ENCODE peak calls at places on chromosomes 11 and 22, in five cellular contexts. One of them, this sample, is unnamed.

GRCh38 chr11:75527938-75528845 is 2.5 kb upstream of the GDPD5 start:
- DNase-seq in uterus: no peak
- DNase-seq in testis: no peak
- DNase-seq in thoracic aorta: no peak
- DNase-seq in HepG2: no peak
- DNase-seq in this sample: no peak

GRCh38 chr11:126647735-126648134 is 292.2 kb downstream of the ST3GAL4 start:
- DNase-seq in uterus: no peak
- DNase-seq in testis: no peak
- DNase-seq in thoracic aorta: no peak
- DNase-seq in HepG2: no peak
- DNase-seq in this sample: no peak

GRCh38 chr22:40624770-40625169 is 11.7 kb downstream of the MRTFA start:
- DNase-seq in uterus: no peak
- DNase-seq in testis: no peak
- DNase-seq in thoracic aorta: no peak
- DNase-seq in HepG2: no peak
- DNase-seq in this sample: no peak

GRCh38 chr11:129853508-129854228 is 38.0 kb downstream of the TMEM45B start:
- DNase-seq in uterus: no peak
- DNase-seq in testis: peak; percentile 24
- DNase-seq in thoracic aorta: no peak
- DNase-seq in HepG2: peak; percentile 85
- DNase-seq in this sample: peak; percentile 89

GRCh38 chr11:116072776-116073175 is 568.6 kb upstream of the CADM1 start:
- DNase-seq in uterus: no peak
- DNase-seq in testis: peak; percentile 32
- DNase-seq in thoracic aorta: no peak
- DNase-seq in HepG2: no peak
- DNase-seq in this sample: no peak

GRCh38 chr11:95711162-95711944 is 78.2 kb downstream of the FAM76B start:
- DNase-seq in uterus: no peak
- DNase-seq in testis: peak; percentile 55
- DNase-seq in thoracic aorta: no peak
- DNase-seq in HepG2: no peak
- DNase-seq in this sample: no peak

GRCh38 chr11:78228467-78228866 is 39.7 kb downstream of the USP35 start:
- DNase-seq in uterus: no peak
- DNase-seq in testis: no peak
- DNase-seq in thoracic aorta: no peak
- DNase-seq in HepG2: peak; percentile 65
- DNase-seq in this sample: no peak

GRCh38 chr11:120715239-120715638 is 203.7 kb downstream of the GRIK4 start:
- DNase-seq in uterus: no peak
- DNase-seq in testis: no peak
- DNase-seq in thoracic aorta: no peak
- DNase-seq in HepG2: peak; percentile 15
- DNase-seq in this sample: no peak

GRCh38 chr11:41377709-41378394 is 81.6 kb downstream of the LRRC4C start:
- DNase-seq in uterus: no peak
- DNase-seq in testis: no peak
- DNase-seq in thoracic aorta: no peak
- DNase-seq in HepG2: no peak
- DNase-seq in this sample: no peak

GRCh38 chr11:46912526-46913150 is 5.7 kb downstream of the LRP4 start:
- DNase-seq in uterus: no peak
- DNase-seq in testis: no peak
- DNase-seq in thoracic aorta: no peak
- DNase-seq in HepG2: no peak
- DNase-seq in this sample: no peak

GRCh38 chr11:34674038-34674437 is 53.1 kb downstream of the EHF start:
- DNase-seq in uterus: no peak
- DNase-seq in testis: no peak
- DNase-seq in thoracic aorta: no peak
- DNase-seq in HepG2: no peak
- DNase-seq in this sample: no peak

GRCh38 chr11:12529041-12529440 is 145.2 kb upstream of the TEAD1 start:
- DNase-seq in uterus: no peak
- DNase-seq in testis: no peak
- DNase-seq in thoracic aorta: no peak
- DNase-seq in HepG2: no peak
- DNase-seq in this sample: no peak

GRCh38 chr22:44046485-44047141 is 22.5 kb downstream of the PARVB start:
- DNase-seq in uterus: no peak
- DNase-seq in testis: peak; percentile 58
- DNase-seq in thoracic aorta: no peak
- DNase-seq in HepG2: no peak
- DNase-seq in this sample: no peak

GRCh38 chr11:13033760-13034533 is 24.8 kb downstream of the RASSF10 start:
- DNase-seq in uterus: no peak
- DNase-seq in testis: no peak
- DNase-seq in thoracic aorta: no peak
- DNase-seq in HepG2: no peak
- DNase-seq in this sample: no peak

GRCh38 chr11:34869425-34869824 is 46.8 kb downstream of the APIP start:
- DNase-seq in uterus: no peak
- DNase-seq in testis: no peak
- DNase-seq in thoracic aorta: no peak
- DNase-seq in HepG2: peak; percentile 18
- DNase-seq in this sample: no peak

GRCh38 chr11:84381666-84382065 is 1095.5 kb upstream of the CCDC90B start:
- DNase-seq in uterus: no peak
- DNase-seq in testis: no peak
- DNase-seq in thoracic aorta: no peak
- DNase-seq in HepG2: no peak
- DNase-seq in this sample: no peak

GRCh38 chr11:36500315-36500721 is 9.8 kb downstream of the TRAF6 start:
- DNase-seq in uterus: no peak
- DNase-seq in testis: no peak
- DNase-seq in thoracic aorta: peak; percentile 21
- DNase-seq in HepG2: no peak
- DNase-seq in this sample: no peak

GRCh38 chr11:111696556-111696955 is 69.6 kb downstream of the PPP2R1B start:
- DNase-seq in uterus: no peak
- DNase-seq in testis: no peak
- DNase-seq in thoracic aorta: no peak
- DNase-seq in HepG2: no peak
- DNase-seq in this sample: no peak

GRCh38 chr11:85923455-85923854 is 68.3 kb downstream of the CCDC83 start:
- DNase-seq in uterus: no peak
- DNase-seq in testis: no peak
- DNase-seq in thoracic aorta: no peak
- DNase-seq in HepG2: peak; percentile 82
- DNase-seq in this sample: no peak

GRCh38 chr22:34015642-34016041 is 95.4 kb upstream of the LARGE1 start:
- DNase-seq in uterus: no peak
- DNase-seq in testis: no peak
- DNase-seq in thoracic aorta: no peak
- DNase-seq in HepG2: no peak
- DNase-seq in this sample: no peak

GRCh38 chr22:38317995-38318715 is 922 bp upstream of the CSNK1E start:
- DNase-seq in uterus: peak; percentile 88
- DNase-seq in testis: peak; percentile 66
- DNase-seq in thoracic aorta: peak; percentile 58
- DNase-seq in HepG2: peak; percentile 77
- DNase-seq in this sample: peak; percentile 71

GRCh38 chr11:19632435-19632834 is 80.2 kb upstream of the NAV2 start:
- DNase-seq in uterus: no peak
- DNase-seq in testis: no peak
- DNase-seq in thoracic aorta: no peak
- DNase-seq in HepG2: no peak
- DNase-seq in this sample: no peak

GRCh38 chr11:71252782-71253730 is 679 bp upstream of the SHANK2 start:
- DNase-seq in uterus: no peak
- DNase-seq in testis: peak; percentile 33
- DNase-seq in thoracic aorta: no peak
- DNase-seq in HepG2: peak; percentile 97
- DNase-seq in this sample: peak; percentile 62

GRCh38 chr22:37043828-37044538 is 7.6 kb upstream of the KCTD17 start:
- DNase-seq in uterus: no peak
- DNase-seq in testis: peak; percentile 78
- DNase-seq in thoracic aorta: no peak
- DNase-seq in HepG2: peak; percentile 77
- DNase-seq in this sample: peak; percentile 88

GRCh38 chr11:112902411-112903011 is 58.7 kb upstream of the NCAM1 start:
- DNase-seq in uterus: peak; percentile 64
- DNase-seq in testis: no peak
- DNase-seq in thoracic aorta: no peak
- DNase-seq in HepG2: no peak
- DNase-seq in this sample: no peak

GRCh38 chr22:22061085-22062077 is 78.8 kb upstream of the TOP3B start:
- DNase-seq in uterus: peak; percentile 77
- DNase-seq in testis: peak; percentile 70
- DNase-seq in thoracic aorta: no peak
- DNase-seq in HepG2: peak; percentile 83
- DNase-seq in this sample: no peak

GRCh38 chr22:47198801-47199251 is 436.4 kb downstream of the TBC1D22A start:
- DNase-seq in uterus: no peak
- DNase-seq in testis: peak; percentile 11
- DNase-seq in thoracic aorta: no peak
- DNase-seq in HepG2: no peak
- DNase-seq in this sample: peak; percentile 21

GRCh38 chr11:706957-707816 is 1.2 kb downstream of the EPS8L2 start:
- DNase-seq in uterus: no peak
- DNase-seq in testis: no peak
- DNase-seq in thoracic aorta: no peak
- DNase-seq in HepG2: peak; percentile 94
- DNase-seq in this sample: peak; percentile 56

GRCh38 chr22:24973867-24974266 is 21.4 kb downstream of the KIAA1671 start:
- DNase-seq in uterus: no peak
- DNase-seq in testis: no peak
- DNase-seq in thoracic aorta: no peak
- DNase-seq in HepG2: no peak
- DNase-seq in this sample: peak; percentile 62
- H3K4me1 ChIP-seq in uterus: no peaks in the 10 kb centered on the region
- H3K4me1 ChIP-seq in testis: peaks cover 32% of the 10 kb centered on the region
- H3K4me1 ChIP-seq in thoracic aorta: peaks cover 4% of the 10 kb centered on the region
- H3K4me1 ChIP-seq in HepG2: peaks cover 36% of the 10 kb centered on the region
- H3K4me1 ChIP-seq in this sample: peaks cover 22% of the 10 kb centered on the region

GRCh38 chr11:61682093-61682732 is 2.0 kb downstream of the DAGLA start:
- DNase-seq in uterus: no peak
- DNase-seq in testis: no peak
- DNase-seq in thoracic aorta: no peak
- DNase-seq in HepG2: peak; percentile 99
- DNase-seq in this sample: peak; percentile 33
- H3K4me1 ChIP-seq in uterus: peaks cover 4% of the 10 kb centered on the region
- H3K4me1 ChIP-seq in testis: peaks cover 36% of the 10 kb centered on the region
- H3K4me1 ChIP-seq in thoracic aorta: no peaks in the 10 kb centered on the region
- H3K4me1 ChIP-seq in HepG2: peaks cover 79% of the 10 kb centered on the region
- H3K4me1 ChIP-seq in this sample: peaks cover 50% of the 10 kb centered on the region

GRCh38 chr11:2133481-2134021 is 5.6 kb downstream of the IGF2 start:
- DNase-seq in uterus: no peak
- DNase-seq in testis: no peak
- DNase-seq in thoracic aorta: no peak
- DNase-seq in HepG2: no peak
- DNase-seq in this sample: no peak
- H3K4me1 ChIP-seq in uterus: no peaks in the 10 kb centered on the region
- H3K4me1 ChIP-seq in testis: peaks cover 6% of the 10 kb centered on the region
- H3K4me1 ChIP-seq in thoracic aorta: peaks cover 3% of the 10 kb centered on the region
- H3K4me1 ChIP-seq in HepG2: peaks cover 28% of the 10 kb centered on the region
- H3K4me1 ChIP-seq in this sample: peaks cover 20% of the 10 kb centered on the region

GRCh38 chr22:20138417-20138738 is 6.8 kb downstream of the ZDHHC8 start:
- DNase-seq in uterus: no peak
- DNase-seq in testis: no peak
- DNase-seq in thoracic aorta: no peak
- DNase-seq in HepG2: no peak
- DNase-seq in this sample: no peak
- H3K4me1 ChIP-seq in uterus: no peaks in the 10 kb centered on the region
- H3K4me1 ChIP-seq in testis: peaks cover 30% of the 10 kb centered on the region
- H3K4me1 ChIP-seq in thoracic aorta: peaks cover 31% of the 10 kb centered on the region
- H3K4me1 ChIP-seq in HepG2: peaks cover under 1% of the 10 kb centered on the region
- H3K4me1 ChIP-seq in this sample: peaks cover 51% of the 10 kb centered on the region

DNA sequence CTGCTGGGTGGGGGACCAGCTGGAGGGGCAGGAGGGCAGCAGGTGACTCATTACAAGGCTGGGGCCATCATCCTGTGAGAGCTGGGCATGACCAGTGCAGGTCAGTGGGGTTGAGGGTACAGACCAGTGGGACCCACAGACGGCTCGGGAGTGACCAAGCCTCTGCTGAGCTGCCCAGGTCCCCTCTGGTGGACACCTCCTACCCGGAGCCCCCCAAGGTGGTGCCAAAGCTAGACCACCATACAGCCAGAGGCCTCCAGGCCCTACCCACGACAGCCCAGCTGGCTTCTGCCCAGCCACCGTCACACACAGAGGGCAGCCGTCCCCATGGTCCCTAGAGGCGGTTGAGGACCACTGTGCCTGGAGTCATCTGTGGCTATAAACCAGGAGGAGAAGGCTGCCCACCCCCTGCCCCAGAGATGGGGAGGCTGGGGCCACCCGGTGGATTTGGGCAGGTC is 695 bp downstream of the MYEOV start:
- DNase-seq in uterus: no peak
- DNase-seq in testis: no peak
- DNase-seq in thoracic aorta: no peak
- DNase-seq in HepG2: no peak
- DNase-seq in this sample: no peak
- H3K4me1 ChIP-seq in uterus: no peaks in the 10 kb centered on the region
- H3K4me1 ChIP-seq in testis: peaks cover 3% of the 10 kb centered on the region
- H3K4me1 ChIP-seq in thoracic aorta: peaks cover 22% of the 10 kb centered on the region
- H3K4me1 ChIP-seq in HepG2: peaks cover 43% of the 10 kb centered on the region
- H3K4me1 ChIP-seq in this sample: peaks cover 77% of the 10 kb centered on the region

GRCh38 chr11:15198284-15198683 is 83.6 kb downstream of the INSC start:
- DNase-seq in uterus: no peak
- DNase-seq in testis: no peak
- DNase-seq in thoracic aorta: no peak
- DNase-seq in HepG2: no peak
- DNase-seq in this sample: no peak
- H3K4me1 ChIP-seq in uterus: no peaks in the 10 kb centered on the region
- H3K4me1 ChIP-seq in testis: no peaks in the 10 kb centered on the region
- H3K4me1 ChIP-seq in thoracic aorta: no peaks in the 10 kb centered on the region
- H3K4me1 ChIP-seq in HepG2: peaks cover 24% of the 10 kb centered on the region
- H3K4me1 ChIP-seq in this sample: peaks cover 15% of the 10 kb centered on the region

GRCh38 chr11:68002575-68002942 is 1.3 kb downstream of the UNC93B1 start:
- DNase-seq in uterus: no peak
- DNase-seq in testis: no peak
- DNase-seq in thoracic aorta: no peak
- DNase-seq in HepG2: no peak
- DNase-seq in this sample: no peak
- H3K4me1 ChIP-seq in uterus: no peaks in the 10 kb centered on the region
- H3K4me1 ChIP-seq in testis: peaks cover 4% of the 10 kb centered on the region
- H3K4me1 ChIP-seq in thoracic aorta: no peaks in the 10 kb centered on the region
- H3K4me1 ChIP-seq in HepG2: peaks cover 48% of the 10 kb centered on the region
- H3K4me1 ChIP-seq in this sample: peaks cover 30% of the 10 kb centered on the region

GRCh38 chr11:132062541-132062940 is 692.1 kb downstream of the NTM start:
- DNase-seq in uterus: no peak
- DNase-seq in testis: no peak
- DNase-seq in thoracic aorta: no peak
- DNase-seq in HepG2: no peak
- DNase-seq in this sample: no peak
- H3K4me1 ChIP-seq in uterus: no peaks in the 10 kb centered on the region
- H3K4me1 ChIP-seq in testis: no peaks in the 10 kb centered on the region
- H3K4me1 ChIP-seq in thoracic aorta: no peaks in the 10 kb centered on the region
- H3K4me1 ChIP-seq in HepG2: no peaks in the 10 kb centered on the region
- H3K4me1 ChIP-seq in this sample: no peaks in the 10 kb centered on the region